ENCODE peak calls at places on chromosome 16, in eight cellular contexts. I is GM06990, V is heart left ventricle, A is ascending aorta, E is fibroblast of lung, L is cardiac muscle cell, K is Peyer's patch, P is A549. B is an unnamed sample.

GRCh38 chr16:70720431-70721201 is 34.8 kb upstream of the MTSS2 start:
- DNase-seq in I (no peak), V (no peak), A (no peak), E (no peak), L (no peak), K (no peak), P (no peak), B (no peak)

GRCh38 chr16:70710422-70711210 is 24.8 kb upstream of the MTSS2 start:
- DNase-seq in I (no peak), V (no peak), A (no peak), E (no peak), L (no peak), K (no peak), P (no peak), B (no peak)

GRCh38 chr16:13021996-13022395 is 120.6 kb downstream of the SHISA9 start:
- DNase-seq in I (no peak), V (no peak), A (no peak), E (no peak), L (no peak), K (no peak), P (no peak), B (no peak)

GRCh38 chr16:80084614-80085013 is 456.2 kb upstream of the DYNLRB2 start:
- DNase-seq in I (peak; percentile 1), V (peak; percentile 40), A (no peak), E (peak; percentile 71), L (peak; percentile 66), K (no peak), P (peak; percentile 75), B (peak; percentile 18)

GRCh38 chr16:71671165-71671564 is 45.2 kb downstream of the MARVELD3 start:
- DNase-seq in I (no peak), V (no peak), A (no peak), E (no peak), L (no peak), K (no peak), P (no peak), B (no peak)

GRCh38 chr16:47849736-47850135 is 306.1 kb downstream of the ABCC12 start:
- DNase-seq in I (no peak), V (no peak), A (no peak), E (no peak), L (no peak), K (no peak), P (no peak), B (no peak)

GRCh38 chr16:85089485-85089884 is 22.8 kb downstream of the CIBAR2 start:
- DNase-seq in I (no peak), V (no peak), A (no peak), E (peak; percentile 49), L (peak; percentile 41), K (no peak), P (no peak), B (no peak)

GRCh38 chr16:82755570-82756282 is 129.0 kb downstream of the CDH13 start:
- DNase-seq in I (no peak), V (no peak), A (no peak), E (peak; percentile 27), L (peak; percentile 5), K (no peak), P (no peak), B (no peak)

GRCh38 chr16:65745201-65745600 is 621.3 kb upstream of the CDH5 start:
- DNase-seq in I (no peak), V (no peak), A (no peak), E (no peak), L (no peak), K (no peak), P (no peak), B (no peak)

GRCh38 chr16:13014516-13014915 is 113.1 kb downstream of the SHISA9 start:
- DNase-seq in I (no peak), V (no peak), A (no peak), E (no peak), L (no peak), K (no peak), P (no peak), B (no peak)

GRCh38 chr16:47928008-47928407 is 227.8 kb downstream of the ABCC12 start:
- DNase-seq in I (no peak), V (no peak), A (no peak), E (no peak), L (no peak), K (no peak), P (peak; percentile 45), B (no peak)

GRCh38 chr16:76614255-76614654 is 337.1 kb downstream of the CNTNAP4 start:
- DNase-seq in I (no peak), V (no peak), A (no peak), E (no peak), L (no peak), K (no peak), P (no peak), B (no peak)

GRCh38 chr16:68645494-68646388 is 631 bp downstream of the CDH3 start:
- DNase-seq in I (no peak), V (no peak), A (no peak), E (no peak), L (peak; percentile 87), K (no peak), P (no peak), B (no peak)

DNA sequence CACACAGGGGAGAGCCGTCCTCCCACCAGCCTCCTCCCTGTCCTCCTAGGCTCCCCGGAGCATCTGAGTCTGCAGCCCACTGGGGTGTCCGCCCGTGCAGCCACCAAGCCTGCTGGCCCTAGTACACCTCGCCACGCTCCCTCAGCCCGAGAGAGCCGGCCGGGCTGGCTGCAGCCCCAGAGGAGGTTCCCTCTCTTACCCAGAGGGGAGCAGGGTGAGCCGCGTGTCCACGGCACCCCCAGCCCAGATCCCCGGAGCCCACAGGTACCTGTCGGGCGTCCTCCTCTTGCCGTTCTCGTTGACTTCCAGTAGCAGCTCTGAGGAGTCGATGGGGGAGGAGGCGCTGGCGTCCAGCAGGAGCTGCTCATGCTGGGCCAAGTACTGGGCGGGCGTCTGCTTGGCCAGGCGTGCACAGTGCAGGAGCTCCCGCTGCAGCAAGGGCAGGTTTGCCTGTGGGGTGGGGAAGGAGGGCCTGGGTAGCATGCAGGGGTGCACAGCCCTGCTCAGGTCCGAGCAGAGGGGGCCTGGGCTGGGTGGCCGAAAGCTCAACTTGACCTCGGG is 19.3 kb upstream of the PABPN1L start:
- DNase-seq in I (no peak), V (no peak), A (no peak), E (no peak), L (no peak), K (no peak), P (no peak), B (no peak)
- H3K4me3 ChIP-seq in I (no peak overlapping the region), V (no peak overlapping the region), A (no peak overlapping the region), E (no peak overlapping the region), L (no peak overlapping the region), K (no peak overlapping the region), P (no peak overlapping the region), B (no peak overlapping the region)

GRCh38 chr16:28062261-28063046 is 1.1 kb downstream of the GSG1L start:
- DNase-seq in I (no peak), V (no peak), A (no peak), E (no peak), L (no peak), K (no peak), P (no peak), B (no peak)

GRCh38 chr16:28063047-28063521 is 430 bp downstream of the GSG1L start:
- DNase-seq in I (no peak), V (no peak), A (no peak), E (no peak), L (peak; percentile 49), K (no peak), P (peak; percentile 23), B (no peak)

GRCh38 chr16:28064150-28064549 is 636 bp upstream of the GSG1L start:
- DNase-seq in I (no peak), V (no peak), A (no peak), E (no peak), L (no peak), K (no peak), P (no peak), B (no peak)

GRCh38 chr16:28064706-28065249 is 1.3 kb upstream of the GSG1L start:
- DNase-seq in I (no peak), V (no peak), A (no peak), E (no peak), L (no peak), K (no peak), P (no peak), B (no peak)

DNA sequence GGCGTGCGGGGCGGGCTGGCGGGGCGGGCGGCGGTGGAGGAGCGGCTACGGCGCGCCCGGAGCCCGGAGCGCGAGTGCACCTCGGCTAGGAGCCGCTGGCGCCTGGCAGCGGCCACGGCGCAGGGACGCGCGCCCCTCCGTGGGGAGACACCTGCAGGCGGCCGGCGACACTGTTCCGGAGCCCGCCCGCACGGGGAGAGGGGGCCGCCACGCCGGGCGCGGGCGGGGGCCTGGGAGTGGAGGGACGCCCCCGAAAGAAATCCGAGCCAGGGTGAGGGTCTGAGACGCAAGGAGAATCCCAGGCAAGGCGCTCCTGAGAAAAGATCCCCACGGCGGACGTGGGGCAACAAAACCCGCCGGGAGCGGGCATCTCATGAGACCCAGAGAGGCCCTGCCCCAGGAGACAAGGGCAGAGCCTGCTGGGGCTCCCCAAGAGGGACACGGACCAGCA is at the start of gene GSG1L:
- DNase-seq in I (no peak), V (no peak), A (no peak), E (no peak), L (peak; percentile 37), K (no peak), P (no peak), B (no peak)
- H3K4me3 ChIP-seq in I (peak within 1 kb of the TSS; percentile 22), V (no peak within 1 kb of the TSS), A (peak within 1 kb of the TSS; percentile 54), E (no peak within 1 kb of the TSS), L (peak within 1 kb of the TSS; percentile 32), K (no peak within 1 kb of the TSS), P (peak within 1 kb of the TSS; percentile 47), B (no peak within 1 kb of the TSS)

DNA sequence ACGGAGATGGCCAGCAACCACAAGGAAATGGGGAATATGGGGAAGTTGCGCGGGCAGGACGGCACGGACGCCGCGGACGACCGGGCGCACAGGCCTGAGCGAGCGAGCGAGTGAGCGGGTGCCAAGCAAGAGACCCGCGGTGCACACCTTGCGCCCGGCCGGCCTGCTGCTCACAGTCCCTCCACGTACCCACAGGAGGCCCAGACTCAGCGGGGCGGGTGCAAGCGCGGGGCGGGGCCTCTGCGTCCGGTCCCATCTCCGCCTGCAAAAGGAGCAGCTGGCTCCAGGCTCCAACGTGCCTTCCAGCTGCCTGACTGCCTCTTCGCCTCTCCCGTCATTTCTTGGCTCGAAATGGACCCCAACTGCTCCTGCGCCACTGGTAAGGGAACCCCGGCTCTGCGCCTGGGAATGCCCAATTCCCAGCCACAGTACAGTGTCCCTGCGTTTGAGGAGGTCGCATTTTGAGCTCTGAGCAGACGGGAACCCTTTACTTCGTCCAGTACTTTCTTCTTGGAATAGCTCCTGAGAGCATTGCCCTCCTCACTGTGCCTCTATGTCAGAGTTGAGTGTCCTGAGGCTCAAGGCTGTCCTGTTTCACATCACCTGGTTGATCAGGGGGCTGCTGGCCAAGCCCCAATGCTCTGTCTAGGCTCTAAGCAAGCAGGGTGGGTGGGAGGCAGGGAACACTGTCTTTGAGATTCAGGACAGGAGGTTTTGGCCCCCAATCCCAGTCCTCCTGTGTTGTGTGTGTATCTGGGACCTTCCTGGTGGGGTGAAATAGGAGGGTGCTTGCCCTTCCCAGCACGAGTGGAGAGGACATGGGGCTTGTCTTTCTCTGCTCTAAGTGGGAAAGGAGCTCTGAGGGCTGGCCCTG is 8.1 kb upstream of the MT1E start:
- DNase-seq in I (no peak), V (peak; percentile 82), A (no peak), E (peak; percentile 78), L (peak; percentile 23), K (peak; percentile 86), P (no peak), B (no peak)
- H3K4me3 ChIP-seq in I (no peak overlapping the region), V (peak overlapping the region; percentile 9), A (peak overlapping the region; percentile 40), E (peak overlapping the region; percentile 30), L (no peak overlapping the region), K (peak overlapping the region; percentile 27), P (no peak overlapping the region), B (no peak overlapping the region)

DNA sequence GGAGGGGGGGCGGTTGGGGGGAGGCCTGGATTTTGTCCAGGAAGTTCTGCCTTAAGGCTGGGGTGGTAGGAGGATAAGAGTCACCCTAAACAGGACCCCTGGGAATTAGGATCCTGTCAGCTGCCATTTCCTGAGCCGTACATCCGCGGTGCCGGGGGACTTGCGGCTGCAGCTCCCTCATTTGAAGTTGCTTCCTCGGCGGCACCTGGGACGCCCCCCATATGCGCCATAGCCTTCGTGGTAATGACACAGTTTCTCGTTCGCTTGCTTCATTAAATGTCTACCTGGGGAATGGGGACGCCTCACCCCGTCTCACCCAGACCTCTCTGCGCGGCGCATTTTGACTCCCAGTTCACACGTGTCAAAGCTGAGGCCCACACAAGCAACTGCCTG is 55.1 kb upstream of the PABPN1L start:
- DNase-seq in I (no peak), V (no peak), A (no peak), E (no peak), L (no peak), K (no peak), P (no peak), B (peak; percentile 48)
- H3K4me3 ChIP-seq in I (no peak overlapping the region), V (no peak overlapping the region), A (no peak overlapping the region), E (no peak overlapping the region), L (no peak overlapping the region), K (no peak overlapping the region), P (no peak overlapping the region), B (no peak overlapping the region)

B was measured in Jurkat, Clone E6-1.